ENCODE peak calls at places on chromosomes 13 and 19, in four cellular contexts. S is heart right ventricle, L is pancreas, A is H1. E is an unnamed sample.
A peak's percentile ranks its signal among the peaks of the same experiment; 100 is the strongest.

GRCh38 chr19:55083004-55083850 is 7.6 kb downstream of the EPS8L1 start:
- DNase-seq in S (no peak), L (no peak), A (peak; percentile 74), E (no peak)

GRCh38 chr19:18967358-18968146 is 26.5 kb upstream of the HOMER3 start:
- DNase-seq in S (peak; percentile 43), L (no peak), A (no peak), E (peak; percentile 33)

GRCh38 chr13:20190481-20191310 is 2.0 kb downstream of the GJB2 start:
- DNase-seq in S (no peak), L (no peak), A (no peak), E (no peak)

GRCh38 chr13:50390503-50391248 is 375.4 kb downstream of the KCNRG start:
- DNase-seq in S (no peak), L (no peak), A (no peak), E (no peak)

GRCh38 chr19:42303101-42303464 is 659 bp upstream of the PAFAH1B3 start:
- DNase-seq in S (no peak), L (no peak), A (peak; percentile 50), E (no peak)

GRCh38 chr19:55082023-55082851 is 6.6 kb downstream of the EPS8L1 start:
- DNase-seq in S (no peak), L (no peak), A (peak; percentile 74), E (no peak)

GRCh38 chr19:52946322-52947310 is 16.1 kb downstream of the ZNF816 start:
- DNase-seq in S (peak; percentile 18), L (no peak), A (peak; percentile 96), E (peak; percentile 70)

GRCh38 chr13:100875392-100876043 is 200.9 kb upstream of the TMTC4 start:
- DNase-seq in S (no peak), L (no peak), A (no peak), E (no peak)

GRCh38 chr19:10450853-10451609 is 30.7 kb downstream of the PDE4A start:
- DNase-seq in S (no peak), L (no peak), A (peak; percentile 81), E (no peak)

GRCh38 chr13:113404723-113405471 is 41.0 kb upstream of the GRTP1 start:
- DNase-seq in S (no peak), L (peak; percentile 50), A (no peak), E (no peak)

GRCh38 chr19:45251452-45252354 is 632 bp downstream of the MARK4 start:
- DNase-seq in S (peak; percentile 38), L (peak; percentile 69), A (peak; percentile 71), E (no peak)

GRCh38 chr13:40422588-40423235 is 243.7 kb downstream of the FOXO1 start:
- DNase-seq in S (no peak), L (no peak), A (no peak), E (no peak)

GRCh38 chr19:3458229-3458555 is 22.1 kb downstream of the SMIM24 start:
- DNase-seq in S (no peak), L (no peak), A (no peak), E (no peak)

GRCh38 chr19:8577247-8577646 is at the start of gene MYO1F:
- DNase-seq in S (peak; percentile 61), L (no peak), A (no peak), E (no peak)

GRCh38 chr13:30307194-30307965 is at the start of gene KATNAL1:
- DNase-seq in S (peak; percentile 85), L (peak; percentile 82), A (peak; percentile 83), E (peak; percentile 61)

GRCh38 chr13:87821512-87821911 is 150.3 kb downstream of the SLITRK5 start:
- DNase-seq in S (no peak), L (no peak), A (no peak), E (no peak)

GRCh38 chr19:13505761-13506549 is at the start of gene CACNA1A:
- DNase-seq in S (no peak), L (peak; percentile 58), A (peak; percentile 80), E (no peak)

GRCh38 chr13:41458939-41459753 is 1.8 kb downstream of the RGCC start:
- DNase-seq in S (peak; percentile 32), L (no peak), A (peak; percentile 59), E (peak; percentile 20)

GRCh38 chr13:96229356-96229755 is 139.4 kb downstream of the HS6ST3 start:
- DNase-seq in S (no peak), L (no peak), A (no peak), E (peak; percentile 5)

GRCh38 chr13:107450931-107451330 is 764.4 kb downstream of the LIG4 start:
- DNase-seq in S (no peak), L (no peak), A (no peak), E (no peak)

GRCh38 chr13:84823528-84823927 is 941.3 kb upstream of the SLITRK1 start:
- DNase-seq in S (no peak), L (no peak), A (no peak), E (no peak)

GRCh38 chr19:43782689-43783231 is 2.0 kb upstream of the KCNN4 start:
- DNase-seq in S (no peak), L (no peak), A (no peak), E (no peak)
- H3K4me1 ChIP-seq in S (no peaks in the 10 kb centered on the region), L (no peaks in the 10 kb centered on the region), A (no peaks in the 10 kb centered on the region), E (peaks cover 3% of the 10 kb centered on the region)

GRCh38 chr19:12034196-12034595 is 1.3 kb downstream of the ZNF433 start:
- DNase-seq in S (no peak), L (no peak), A (no peak), E (no peak)
- H3K4me1 ChIP-seq in S (peaks cover 7% of the 10 kb centered on the region), L (no peaks in the 10 kb centered on the region), A (no peaks in the 10 kb centered on the region), E (no peaks in the 10 kb centered on the region)

DNA sequence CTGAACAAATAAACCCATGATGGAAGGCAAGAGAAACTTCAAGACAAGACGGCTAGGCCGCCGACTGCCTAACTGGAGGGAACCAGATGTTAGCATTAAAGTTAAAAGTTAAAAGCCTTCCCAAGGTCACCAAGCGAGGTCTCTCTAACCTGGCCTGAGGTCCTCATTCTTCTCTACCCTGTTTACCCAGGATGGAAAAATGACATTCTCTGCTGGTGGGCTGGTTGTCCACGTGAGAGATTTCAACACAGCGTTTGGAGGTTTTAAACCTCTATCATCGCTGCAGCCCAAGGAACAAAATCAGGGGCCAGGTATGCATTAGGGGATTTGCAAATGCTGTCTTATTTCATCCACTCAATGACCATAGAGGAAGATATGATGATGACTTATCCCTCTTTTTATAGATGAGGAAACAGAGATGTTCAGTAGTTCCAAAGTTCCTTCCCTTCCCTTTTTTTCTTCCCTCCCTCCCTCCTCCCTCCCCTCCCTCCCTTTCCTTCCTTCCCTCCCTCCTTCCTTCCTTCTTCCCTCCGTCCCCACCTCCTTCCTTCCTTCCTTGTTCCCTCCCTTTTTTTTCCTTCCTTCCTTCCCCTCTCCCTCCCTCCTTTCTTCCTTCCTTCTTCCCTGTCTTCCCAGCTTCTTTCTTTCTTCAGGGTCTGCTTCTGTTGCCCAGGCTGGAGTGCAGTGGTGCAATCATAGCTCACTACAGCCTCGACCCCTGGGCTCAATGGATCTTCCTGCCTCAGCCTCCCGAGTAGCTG is 79.7 kb downstream of the INSR start:
- DNase-seq in S (no peak), L (no peak), A (no peak), E (no peak)
- H3K4me1 ChIP-seq in S (peaks cover 14% of the 10 kb centered on the region), L (peaks cover 33% of the 10 kb centered on the region), A (peaks cover 5% of the 10 kb centered on the region), E (no peaks in the 10 kb centered on the region)

GRCh38 chr19:40803170-40803856 is 4.3 kb downstream of the EGLN2 start:
- DNase-seq in S (no peak), L (no peak), A (no peak), E (no peak)
- H3K4me1 ChIP-seq in S (peaks cover 80% of the 10 kb centered on the region), L (peaks cover 41% of the 10 kb centered on the region), A (peaks cover 3% of the 10 kb centered on the region), E (peaks cover 67% of the 10 kb centered on the region)

DNA sequence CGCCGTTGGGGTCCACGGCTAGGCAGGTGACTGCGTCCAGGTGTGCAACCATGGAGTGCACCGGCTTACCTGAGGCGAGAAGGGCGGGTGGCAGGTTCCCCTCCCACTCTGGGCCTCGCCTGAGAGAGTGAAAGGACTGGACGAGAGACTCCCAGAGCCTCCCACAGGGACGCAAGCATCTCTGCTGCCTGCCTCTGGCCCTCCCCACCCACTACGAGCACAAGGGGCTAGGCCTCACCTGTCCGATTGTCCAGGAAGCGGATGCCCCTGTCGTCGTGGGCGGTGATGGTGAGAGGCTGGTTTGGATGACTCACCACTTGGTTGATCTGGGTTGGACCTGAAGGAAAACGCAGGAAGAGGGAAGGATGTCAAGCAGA is 5.1 kb upstream of the PRKD2 start:
- DNase-seq in S (no peak), L (no peak), A (no peak), E (no peak)
- H3K4me1 ChIP-seq in S (peaks cover 19% of the 10 kb centered on the region), L (no peaks in the 10 kb centered on the region), A (no peaks in the 10 kb centered on the region), E (no peaks in the 10 kb centered on the region)

GRCh38 chr13:57353831-57354230 is 186.8 kb downstream of the PRR20E start:
- DNase-seq in S (no peak), L (no peak), A (no peak), E (no peak)

GRCh38 chr13:57352114-57352513 is 185.1 kb downstream of the PRR20E start:
- DNase-seq in S (no peak), L (no peak), A (no peak), E (no peak)
- H3K4me1 ChIP-seq in S (no peaks in the 10 kb centered on the region), L (no peaks in the 10 kb centered on the region), A (no peaks in the 10 kb centered on the region), E (no peaks in the 10 kb centered on the region)

GRCh38 chr19:14561832-14562351 is 10.0 kb downstream of the NDUFB7 start:
- DNase-seq in S (peak; percentile 57), L (no peak), A (no peak), E (peak; percentile 38)
- H3K4me1 ChIP-seq in S (peaks cover 38% of the 10 kb centered on the region), L (no peaks in the 10 kb centered on the region), A (no peaks in the 10 kb centered on the region), E (peaks cover 5% of the 10 kb centered on the region)

DNA sequence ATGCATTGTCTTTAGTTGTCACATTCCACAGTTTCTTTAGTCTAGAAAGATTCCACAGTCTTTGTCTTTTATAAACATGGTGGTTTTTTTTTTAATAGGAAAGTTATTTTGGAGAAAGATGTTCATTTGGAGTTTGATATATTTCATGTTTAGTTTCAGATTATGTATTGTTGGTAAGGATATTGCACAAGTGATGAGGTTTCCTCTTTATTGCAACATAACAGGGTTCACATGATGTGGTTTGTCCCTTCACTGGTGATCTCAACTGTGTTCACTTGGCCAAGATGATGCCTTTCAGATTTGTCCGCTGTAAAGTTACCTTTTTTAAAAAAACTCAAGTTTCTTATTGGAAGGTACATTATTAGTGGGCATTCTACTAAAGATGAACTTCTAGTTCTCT is 3.2 kb downstream of the ZNF230 start:
- DNase-seq in S (no peak), L (no peak), A (no peak), E (no peak)
- H3K4me1 ChIP-seq in S (peaks cover 18% of the 10 kb centered on the region), L (no peaks in the 10 kb centered on the region), A (peaks cover 3% of the 10 kb centered on the region), E (no peaks in the 10 kb centered on the region)

E was measured in prostate gland.